ENCODE peak calls at places on chromosome 1, in six cellular contexts. C, L, A, D, H and K are unnamed samples.

GRCh38 chr1:153532161-153532560 is 3.6 kb downstream of the S100A6 start:
- DNase-seq in C (no peak), L (no peak), A (no peak), D (no peak), H (no peak), K (no peak)

GRCh38 chr1:236020359-236021000 is 44.4 kb downstream of the NID1 start:
- DNase-seq in C (no peak), L (no peak), A (no peak), D (no peak), H (no peak), K (no peak)

GRCh38 chr1:150609726-150610125 is 19.7 kb downstream of the ENSA start:
- DNase-seq in C (peak; percentile 30), L (no peak), A (peak; percentile 72), D (no peak), H (no peak), K (no peak)

GRCh38 chr1:163085041-163085903 is 16.1 kb downstream of the RGS4 start:
- DNase-seq in C (peak; percentile 66), L (no peak), A (peak; percentile 59), D (no peak), H (no peak), K (no peak)

GRCh38 chr1:205590457-205590768 is 41.4 kb downstream of the ELK4 start:
- DNase-seq in C (no peak), L (no peak), A (no peak), D (no peak), H (no peak), K (no peak)

GRCh38 chr1:27726173-27726793 is 522 bp downstream of the FAM76A start:
- DNase-seq in C (peak; percentile 20), L (no peak), A (peak; percentile 61), D (peak; percentile 72), H (no peak), K (peak; percentile 72)

GRCh38 chr1:1291611-1292441 is 11.6 kb downstream of the SCNN1D start:
- DNase-seq in C (peak; percentile 53), L (no peak), A (peak; percentile 65), D (peak; percentile 84), H (no peak), K (peak; percentile 79)

GRCh38 chr1:116760487-116760886 is 6.3 kb downstream of the CD2 start:
- DNase-seq in C (no peak), L (no peak), A (no peak), D (no peak), H (no peak), K (no peak)

GRCh38 chr1:18666317-18666920 is 35.8 kb downstream of the PAX7 start:
- DNase-seq in C (no peak), L (no peak), A (no peak), D (no peak), H (no peak), K (no peak)

GRCh38 chr1:202623075-202623474 is 87.2 kb downstream of the SYT2 start:
- DNase-seq in C (peak; percentile 64), L (no peak), A (peak; percentile 72), D (no peak), H (no peak), K (no peak)
- H2BK120ac ChIP-seq in C (peak overlapping the region; percentile 97), L (peak overlapping the region; percentile 94), A (peak overlapping the region; percentile 78), D (no peak overlapping the region), H (no peak overlapping the region), K (no peak overlapping the region)

GRCh38 chr1:165857046-165857801 is 29.8 kb downstream of the UCK2 start:
- DNase-seq in C (peak; percentile 55), L (no peak), A (no peak), D (no peak), H (no peak), K (no peak)
- H3K4ac ChIP-seq in C (no peak overlapping the region), L (no peak overlapping the region), A (no peak overlapping the region), D (no peak overlapping the region), H (no peak overlapping the region), K (no peak overlapping the region)

GRCh38 chr1:85295006-85295431 is 18.6 kb upstream of the BCL10 start:
- DNase-seq in C (peak; percentile 58), L (no peak), A (no peak), D (no peak), H (no peak), K (no peak)

GRCh38 chr1:85295654-85296053 is 19.2 kb upstream of the BCL10 start:
- DNase-seq in C (no peak), L (no peak), A (no peak), D (no peak), H (no peak), K (no peak)

GRCh38 chr1:85297855-85298629 is 21.6 kb upstream of the BCL10 start:
- DNase-seq in C (peak; percentile 100), L (no peak), A (peak; percentile 99), D (no peak), H (no peak), K (peak; percentile 15)

GRCh38 chr1:85297538-85297854 is 21.1 kb upstream of the BCL10 start:
- DNase-seq in C (no peak), L (no peak), A (no peak), D (no peak), H (no peak), K (no peak)

DNA sequence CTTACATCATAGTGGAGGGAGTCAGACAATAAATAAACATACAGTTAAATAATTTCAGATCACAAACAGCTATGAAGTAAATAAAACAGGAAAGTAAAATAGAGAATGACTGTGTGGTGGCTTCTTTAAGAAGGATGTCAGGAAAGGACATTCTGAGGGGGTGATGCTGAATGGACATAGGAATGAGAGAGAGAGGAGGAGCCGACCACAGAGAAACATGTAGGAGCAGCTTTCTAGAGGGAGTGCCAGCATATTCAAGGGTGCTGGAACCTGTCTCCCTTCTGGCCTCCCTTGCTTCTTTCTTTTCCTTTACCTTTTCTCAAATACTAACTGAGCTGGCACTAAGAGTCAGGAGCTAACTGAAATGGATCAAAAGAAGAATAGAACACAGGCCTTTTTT is 20.5 kb upstream of the BCL10 start:
- DNase-seq in C (peak; percentile 67), L (no peak), A (no peak), D (no peak), H (no peak), K (no peak)
- H3K4me2 ChIP-seq in C (peak overlapping the region; percentile 60), L (no peak overlapping the region), A (no peak overlapping the region), D (no peak overlapping the region), H (no peak overlapping the region), K (no peak overlapping the region)

GRCh38 chr1:109483658-109484518 is at the start of gene ATXN7L2:
- DNase-seq in C (peak; percentile 89), L (peak; percentile 91), A (peak; percentile 88), D (peak; percentile 97), H (no peak), K (peak; percentile 95)
- H2BK120ac ChIP-seq in C (peak within 1 kb of the TSS; percentile 95), L (no peak within 1 kb of the TSS), A (peak within 1 kb of the TSS; percentile 95), D (peak within 1 kb of the TSS; percentile 87), H (peak within 1 kb of the TSS; percentile 66), K (no peak within 1 kb of the TSS)

GRCh38 chr1:109984456-109985250 is at the start of gene AHCYL1:
- DNase-seq in C (peak; percentile 99), L (peak; percentile 99), A (peak; percentile 99), D (peak; percentile 99), H (peak; percentile 97), K (peak; percentile 99)

GRCh38 chr1:109986054-109986444 is 1.5 kb downstream of the AHCYL1 start:
- DNase-seq in C (no peak), L (peak; percentile 37), A (no peak), D (no peak), H (no peak), K (no peak)

GRCh38 chr1:109983380-109984189 is 980 bp upstream of the AHCYL1 start:
- DNase-seq in C (no peak), L (no peak), A (no peak), D (no peak), H (no peak), K (no peak)

GRCh38 chr1:109984190-109984455 is 442 bp upstream of the AHCYL1 start:
- DNase-seq in C (peak; percentile 34), L (no peak), A (peak; percentile 82), D (no peak), H (no peak), K (no peak)

GRCh38 chr1:109985251-109986053 is 887 bp downstream of the AHCYL1 start:
- DNase-seq in C (no peak), L (no peak), A (no peak), D (no peak), H (no peak), K (no peak)
- H3K4ac ChIP-seq in C (peak overlapping the region; percentile 76), L (no peak overlapping the region), A (peak overlapping the region; percentile 59), D (no peak overlapping the region), H (no peak overlapping the region), K (peak overlapping the region; percentile 19)

GRCh38 chr1:169931795-169932195 is 38.1 kb upstream of the SCYL3 start:
- DNase-seq in C (peak; percentile 29), L (no peak), A (no peak), D (no peak), H (no peak), K (no peak)

GRCh38 chr1:169929210-169929526 is 35.5 kb upstream of the SCYL3 start:
- DNase-seq in C (no peak), L (no peak), A (no peak), D (no peak), H (no peak), K (no peak)

GRCh38 chr1:169928438-169929209 is 34.9 kb upstream of the SCYL3 start:
- DNase-seq in C (peak; percentile 72), L (peak; percentile 11), A (peak; percentile 60), D (no peak), H (no peak), K (peak; percentile 58)

GRCh38 chr1:169933999-169934725 is 40.5 kb upstream of the SCYL3 start:
- DNase-seq in C (no peak), L (no peak), A (no peak), D (no peak), H (no peak), K (no peak)
- H3K4me2 ChIP-seq in C (no peak overlapping the region), L (no peak overlapping the region), A (no peak overlapping the region), D (no peak overlapping the region), H (no peak overlapping the region), K (no peak overlapping the region)

DNA sequence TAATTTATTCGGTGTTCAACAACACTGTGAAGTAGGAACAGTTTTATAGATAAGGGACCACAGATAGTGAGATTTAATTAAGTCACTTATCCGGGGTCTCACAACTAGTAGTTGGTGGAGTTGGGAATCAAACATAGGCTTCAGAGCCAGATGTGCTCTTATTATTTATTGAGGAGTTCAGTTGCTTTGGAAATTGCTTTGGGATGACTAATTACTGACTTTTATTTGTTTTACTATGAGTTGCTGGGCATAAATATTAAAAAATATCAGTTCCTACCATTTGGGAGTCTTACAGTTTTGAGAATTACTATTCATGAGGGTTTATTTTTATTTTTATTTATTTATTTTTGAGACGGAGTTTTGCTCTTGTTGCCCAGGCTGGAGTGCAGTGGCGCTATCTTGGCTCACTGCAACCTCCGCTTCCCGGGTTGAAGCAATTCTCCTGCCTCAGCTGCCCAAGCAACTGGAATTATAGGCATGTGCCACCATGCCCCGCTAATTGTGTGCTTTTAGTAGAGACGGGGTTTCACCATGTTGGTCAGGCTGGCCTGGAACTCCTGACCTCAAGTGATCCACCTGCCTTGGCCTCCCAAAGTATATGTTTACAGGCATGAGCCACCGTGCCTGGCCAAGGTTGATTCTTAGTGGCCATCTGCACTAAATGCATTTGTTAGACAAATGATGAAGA is 27.7 kb downstream of the THRAP3 start:
- DNase-seq in C (peak; percentile 49), L (no peak), A (no peak), D (no peak), H (no peak), K (no peak)
- H2BK120ac ChIP-seq in C (no peak overlapping the region), L (no peak overlapping the region), A (no peak overlapping the region), D (no peak overlapping the region), H (no peak overlapping the region), K (no peak overlapping the region)